ENCODE peak calls at places on chromosomes 4 and X, in four cellular contexts. R is RKO; B is cardiac fibroblast; J is activated CD4-positive, alpha-beta T cell treated with anti-CD3 and anti-CD28 coated beads, Interleukin-2, amount 10 ng/mL, durations not matched to agents 7 days and 5 days. W is an unnamed sample.

GRCh38 chr4:128220286-128221235 is 67.1 kb downstream of the PGRMC2 start:
- DNase-seq in R (peak; percentile 91), B (peak; percentile 82), J (no peak), W (peak; percentile 80)

GRCh38 chr4:158314756-158315487 is 104.6 kb downstream of the TMEM144 start:
- DNase-seq in R (peak; percentile 5), B (peak; percentile 98), J (no peak), W (peak; percentile 94)

GRCh38 chrX:135484636-135485289 is 35.7 kb upstream of the INTS6L start:
- DNase-seq in R (peak; percentile 73), B (peak; percentile 61), J (peak; percentile 10), W (peak; percentile 53)

GRCh38 chrX:111869639-111870034 is 6.3 kb upstream of the TRPC5OS start:
- DNase-seq in R (peak; percentile 75), B (peak; percentile 47), J (peak; percentile 18), W (peak; percentile 15)

GRCh38 chrX:110012818-110013484 is 10.0 kb downstream of the TMEM164 start:
- DNase-seq in R (no peak), B (no peak), J (no peak), W (no peak)

GRCh38 chrX:40298569-40298968 is 200.8 kb upstream of the BCOR start:
- DNase-seq in R (no peak), B (no peak), J (no peak), W (no peak)

GRCh38 chrX:15384304-15384703 is at the start of gene VEGFD:
- DNase-seq in R (no peak), B (peak; percentile 48), J (no peak), W (no peak)

GRCh38 chr4:17283832-17284231 is 228.1 kb downstream of the QDPR start:
- DNase-seq in R (no peak), B (no peak), J (no peak), W (no peak)

GRCh38 chr4:77669911-77670590 is 64.4 kb downstream of the CXCL13 start:
- DNase-seq in R (no peak), B (no peak), J (no peak), W (no peak)

GRCh38 chr4:73308286-73308685 is 49.7 kb upstream of the ANKRD17 start:
- DNase-seq in R (peak; percentile 49), B (peak; percentile 61), J (no peak), W (peak; percentile 66)

GRCh38 chr4:111045992-111046391 is 423.1 kb upstream of the PITX2 start:
- DNase-seq in R (no peak), B (no peak), J (no peak), W (peak; percentile 12)

W was measured in ELR.